ENCODE peak calls at places on chromosomes 3 and 15, in six cellular contexts. L, X, D, E, B and A are unnamed samples.

GRCh38 chr3:196227629-196228493 is 11.5 kb downstream of the SLC51A start:
- DNase-seq in L (no peak), X (no peak), D (peak; percentile 36), E (no peak), B (peak; percentile 43), A (no peak)

GRCh38 chr3:117853923-117854322 is 1144.3 kb downstream of the TUSC7 start:
- DNase-seq in L (no peak), X (no peak), D (no peak), E (no peak), B (no peak), A (no peak)

GRCh38 chr3:17132286-17133115 is 247.7 kb downstream of the PLCL2 start:
- DNase-seq in L (no peak), X (no peak), D (no peak), E (no peak), B (no peak), A (no peak)

GRCh38 chr3:151047636-151048035 is 37.8 kb upstream of the MED12L start:
- DNase-seq in L (no peak), X (no peak), D (peak; percentile 40), E (no peak), B (no peak), A (no peak)

GRCh38 chr3:128226794-128227399 is 73.6 kb downstream of the EEFSEC start:
- DNase-seq in L (no peak), X (peak; percentile 90), D (peak; percentile 71), E (no peak), B (peak; percentile 31), A (no peak)

GRCh38 chr3:83632526-83632925 is 1326.3 kb upstream of the CADM2 start:
- DNase-seq in L (no peak), X (no peak), D (no peak), E (no peak), B (no peak), A (no peak)

GRCh38 chr15:78049691-78050440 is 27.6 kb downstream of the TBC1D2B start:
- DNase-seq in L (no peak), X (no peak), D (no peak), E (peak; percentile 85), B (no peak), A (no peak)

GRCh38 chr15:52438047-52438446 is 90.6 kb downstream of the MYO5A start:
- DNase-seq in L (no peak), X (no peak), D (no peak), E (no peak), B (peak; percentile 5), A (no peak)

GRCh38 chr15:83930392-83930791 is 276.5 kb downstream of the ADAMTSL3 start:
- DNase-seq in L (no peak), X (no peak), D (no peak), E (no peak), B (no peak), A (no peak)

GRCh38 chr15:31111091-31111647 is 9.6 kb upstream of the TRPM1 start:
- DNase-seq in L (no peak), X (no peak), D (no peak), E (no peak), B (no peak), A (peak; percentile 70)

GRCh38 chr3:38171622-38172021 is 6.3 kb downstream of the OXSR1 start:
- DNase-seq in L (no peak), X (no peak), D (no peak), E (no peak), B (no peak), A (no peak)

GRCh38 chr3:20574746-20575145 is 388.7 kb upstream of the SGO1 start:
- DNase-seq in L (no peak), X (no peak), D (no peak), E (no peak), B (no peak), A (no peak)

GRCh38 chr3:52314495-52314894 is 1.6 kb upstream of the DNAH1 start:
- DNase-seq in L (no peak), X (no peak), D (no peak), E (no peak), B (no peak), A (no peak)

GRCh38 chr3:31941230-31941632 is 39.8 kb downstream of the OSBPL10 start:
- DNase-seq in L (no peak), X (no peak), D (no peak), E (no peak), B (peak; percentile 85), A (no peak)

GRCh38 chr15:24772256-24772655 is 96.7 kb downstream of the NPAP1 start:
- DNase-seq in L (no peak), X (no peak), D (peak; percentile 86), E (no peak), B (no peak), A (no peak)

GRCh38 chr3:3368336-3368735 is 188.8 kb upstream of the CRBN start:
- DNase-seq in L (no peak), X (no peak), D (no peak), E (no peak), B (no peak), A (no peak)

GRCh38 chr3:195895078-195895899 is 13.1 kb downstream of the TNK2 start:
- DNase-seq in L (peak; percentile 65), X (peak; percentile 90), D (peak; percentile 60), E (peak; percentile 94), B (peak; percentile 44), A (no peak)

GRCh38 chr3:127706312-127706711 is 33.6 kb downstream of the ABTB1 start:
- DNase-seq in L (peak; percentile 3), X (no peak), D (no peak), E (peak; percentile 58), B (no peak), A (no peak)

GRCh38 chr15:40105517-40106202 is 3.0 kb downstream of the BMF start:
- DNase-seq in L (no peak), X (no peak), D (no peak), E (peak; percentile 83), B (no peak), A (no peak)

GRCh38 chr15:78234515-78235040 is at the start of gene ACSBG1:
- DNase-seq in L (no peak), X (no peak), D (peak; percentile 61), E (peak; percentile 31), B (no peak), A (no peak)

GRCh38 chr3:182979719-182980191 is 583 bp downstream of the DCUN1D1 start:
- DNase-seq in L (peak; percentile 35), X (no peak), D (peak; percentile 68), E (no peak), B (peak; percentile 12), A (no peak)

GRCh38 chr15:26295331-26295730 is 432.2 kb upstream of the ATP10A start:
- DNase-seq in L (no peak), X (no peak), D (no peak), E (no peak), B (no peak), A (no peak)

GRCh38 chr3:13673207-13673606 is 124.3 kb downstream of the FBLN2 start:
- DNase-seq in L (no peak), X (no peak), D (peak; percentile 65), E (no peak), B (no peak), A (no peak)

GRCh38 chr15:99568548-99569352 is 3.0 kb downstream of the MEF2A start:
- DNase-seq in L (no peak), X (no peak), D (peak; percentile 43), E (no peak), B (no peak), A (no peak)

GRCh38 chr15:99574502-99574901 is 8.7 kb downstream of the MEF2A start:
- DNase-seq in L (no peak), X (no peak), D (no peak), E (no peak), B (no peak), A (no peak)

GRCh38 chr15:99571299-99571698 is 5.5 kb downstream of the MEF2A start:
- DNase-seq in L (no peak), X (no peak), D (no peak), E (no peak), B (no peak), A (no peak)

GRCh38 chr15:99578809-99579208 is 13.0 kb downstream of the MEF2A start:
- DNase-seq in L (no peak), X (no peak), D (peak; percentile 50), E (no peak), B (no peak), A (no peak)

DNA sequence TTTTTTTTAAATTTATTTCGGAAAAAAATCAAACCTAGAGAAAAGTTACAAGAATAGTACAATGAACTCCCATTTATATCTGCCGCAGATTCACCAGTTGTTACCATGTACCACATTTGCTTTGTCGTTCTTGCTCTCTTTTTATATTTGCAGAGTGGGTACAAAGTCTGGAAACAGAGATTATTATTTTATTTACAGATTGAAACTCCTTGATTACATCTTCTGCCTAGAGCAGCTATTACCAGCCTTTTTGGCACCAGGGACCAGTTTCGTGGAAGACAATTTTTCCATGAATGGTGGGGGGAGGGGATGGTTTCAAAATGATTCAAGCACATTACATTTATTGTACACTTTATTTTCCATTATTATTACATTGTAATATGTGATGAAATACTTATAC is 8.3 kb downstream of the MEF2A start:
- DNase-seq in L (no peak), X (no peak), D (no peak), E (no peak), B (no peak), A (no peak)
- TF ChIP-seq POLR2AphosphoS5 in L (no peak), X (no peak), D (no peak), E (no peak), B (no peak), A (no peak)

GRCh38 chr3:101149707-101150106 is 156.5 kb upstream of the ABI3BP start:
- DNase-seq in L (no peak), X (no peak), D (no peak), E (no peak), B (no peak), A (no peak)

GRCh38 chr3:101150504-101150903 is 157.3 kb upstream of the ABI3BP start:
- DNase-seq in L (no peak), X (no peak), D (no peak), E (no peak), B (no peak), A (no peak)

GRCh38 chr3:101148001-101148400 is 154.8 kb upstream of the ABI3BP start:
- DNase-seq in L (no peak), X (no peak), D (no peak), E (no peak), B (no peak), A (no peak)

GRCh38 chr3:101144080-101144479 is 150.9 kb upstream of the ABI3BP start:
- DNase-seq in L (no peak), X (no peak), D (peak; percentile 53), E (no peak), B (no peak), A (no peak)

GRCh38 chr3:101146946-101147345 is 153.7 kb upstream of the ABI3BP start:
- DNase-seq in L (no peak), X (no peak), D (peak; percentile 19), E (no peak), B (no peak), A (no peak)
- H3K36me3 ChIP-seq in L (no peaks in the 10 kb centered on the region), X (no peaks in the 10 kb centered on the region), D (no peaks in the 10 kb centered on the region), E (no peaks in the 10 kb centered on the region), B (no peaks in the 10 kb centered on the region), A (no peaks in the 10 kb centered on the region)

GRCh38 chr15:75210867-75211266 is 9.2 kb downstream of the C15orf39 start:
- DNase-seq in L (no peak), X (no peak), D (no peak), E (no peak), B (no peak), A (no peak)
- TF ChIP-seq POLR2AphosphoS5 in L (no peak), X (no peak), D (no peak), E (no peak), B (no peak), A (no peak)

DNA sequence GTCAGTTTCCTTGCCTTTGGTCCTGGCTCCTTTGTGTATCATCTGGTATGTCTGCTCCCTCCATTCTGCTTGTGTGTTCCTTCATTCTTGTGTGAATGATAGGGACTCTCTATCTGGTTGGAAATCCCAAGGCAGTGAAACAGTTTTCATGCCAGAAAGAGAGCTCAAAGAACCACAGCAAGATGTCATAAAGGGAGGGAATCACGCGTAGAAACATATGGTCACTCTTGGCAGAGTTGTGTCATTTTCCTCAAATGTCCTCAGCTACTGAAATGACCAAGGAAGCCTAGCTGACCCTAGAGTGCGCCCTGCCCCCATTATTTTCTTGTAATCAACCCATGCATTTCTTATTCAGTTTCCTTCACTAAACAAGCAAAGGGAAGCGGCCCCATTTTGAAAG is 48.0 kb downstream of the RASGRP1 start:
- DNase-seq in L (no peak), X (no peak), D (peak; percentile 32), E (no peak), B (no peak), A (no peak)
- H3K36me3 ChIP-seq in L (no peaks in the 10 kb centered on the region), X (no peaks in the 10 kb centered on the region), D (no peaks in the 10 kb centered on the region), E (peaks cover 11% of the 10 kb centered on the region), B (no peaks in the 10 kb centered on the region), A (no peaks in the 10 kb centered on the region)